ENCODE peak calls at places on chromosomes 4 and X, in five cellular contexts. D, S, Y, L and I are unnamed samples.

GRCh38 chr4:138488527-138488926 is 246.4 kb upstream of the SLC7A11 start:
- DNase-seq in Y (no peak), D (no peak), S (no peak), L (no peak), I (no peak)

GRCh38 chrX:70433848-70434351 is 10.7 kb upstream of the DLG3 start:
- DNase-seq in D (peak), Y (peak), S (peak), L (peak), I (peak)

GRCh38 chr4:137283737-137284136 is 248.6 kb downstream of the PCDH18 start:
- DNase-seq in S (peak), D (no peak), L (no peak), Y (peak), I (no peak)

GRCh38 chrX:25206761-25207160 is 191.0 kb upstream of the ARX start:
- DNase-seq in Y (no peak), L (no peak), S (peak), D (no peak), I (no peak)

GRCh38 chr4:161841759-161842158 is 322.0 kb downstream of the FSTL5 start:
- DNase-seq in D (no peak), Y (no peak), S (no peak), L (no peak), I (no peak)

GRCh38 chr4:7414046-7414445 is 20.7 kb downstream of the PSAPL1 start:
- DNase-seq in S (no peak), L (no peak), Y (no peak), D (peak), I (no peak)

GRCh38 chr4:138775890-138776289 is 239.7 kb upstream of the NOCT start:
- DNase-seq in L (no peak), S (no peak), Y (no peak), D (no peak), I (no peak)

GRCh38 chr4:122666527-122667245 is 45.8 kb upstream of the IL21 start:
- DNase-seq in S (peak), Y (peak), D (no peak), L (no peak), I (no peak)

GRCh38 chr4:84750260-84750955 is 167.5 kb downstream of the CDS1 start:
- DNase-seq in D (no peak), L (peak), Y (peak), S (peak), I (peak)

DNA sequence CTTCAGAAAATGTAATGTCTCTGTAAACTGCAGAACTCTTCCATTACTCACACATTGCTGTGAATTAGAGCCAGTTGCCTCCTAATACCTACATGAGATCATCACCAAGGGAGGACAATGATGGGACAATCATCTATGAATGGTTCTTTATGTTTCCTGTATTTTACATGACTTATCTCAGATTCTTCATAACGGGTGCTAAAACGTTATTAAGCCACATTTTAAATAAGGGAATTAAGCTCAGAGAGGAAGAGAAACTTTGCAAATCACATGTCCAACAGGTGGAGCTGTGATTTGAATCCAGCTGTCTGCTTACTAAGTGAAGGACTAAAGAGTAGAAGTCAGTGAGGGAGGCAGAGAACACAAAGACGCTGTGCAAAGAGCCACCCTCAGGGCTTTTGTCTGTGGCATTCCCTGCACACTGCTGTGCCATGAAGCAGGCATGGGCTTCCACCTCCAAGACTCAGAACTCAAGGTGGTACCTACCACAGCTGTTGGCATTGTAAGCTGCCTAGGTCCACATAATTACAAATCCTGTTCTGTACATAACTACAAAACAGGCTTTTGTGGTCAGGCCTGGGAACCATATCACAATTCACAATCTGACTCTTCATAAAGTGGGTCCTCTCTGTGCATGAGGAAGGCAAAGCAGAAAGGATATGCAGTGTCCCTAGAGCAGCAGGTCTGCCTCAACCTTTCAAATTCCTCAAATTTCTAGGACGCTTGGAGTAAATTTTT is 12.8 kb downstream of the TBC1D9 start:
- DNase-seq in L (peak), S (peak), Y (peak), D (no peak), I (peak)
- TF ChIP-seq CTCF in L (peak), S (peak), Y (peak), D (peak), I (peak)

DNA sequence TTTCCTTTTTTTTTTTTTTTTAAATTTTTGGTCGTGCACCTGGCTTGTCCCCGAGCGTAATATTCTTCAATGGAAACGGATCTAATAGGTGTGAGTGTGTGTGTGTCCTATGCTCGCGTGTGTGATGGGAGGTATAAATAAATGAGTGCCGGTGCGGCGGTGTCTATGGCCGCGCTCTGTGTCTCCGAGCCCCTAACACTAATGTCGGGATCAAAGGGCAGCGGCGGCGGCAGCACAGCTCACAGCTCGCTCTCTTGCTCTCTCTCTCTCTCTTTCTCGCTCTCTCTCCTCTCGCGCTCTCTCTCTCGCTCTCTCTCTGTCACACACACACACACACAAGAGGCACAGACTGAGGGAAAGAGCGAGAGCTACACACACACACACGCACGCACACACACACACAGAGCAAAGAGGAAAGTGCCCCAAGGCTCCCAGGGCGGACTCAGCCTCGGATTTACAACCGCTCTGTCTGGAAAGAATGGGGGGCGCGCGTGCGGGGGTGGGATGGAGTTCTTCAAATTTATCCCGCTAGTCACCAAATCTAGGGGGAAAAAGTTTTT is at the start of gene ZNF827:
- DNase-seq in S (peak), D (peak), Y (peak), L (peak), I (peak)
- TF ChIP-seq CTCF in S (no peak), D (no peak), Y (no peak), L (no peak), I (no peak)

GRCh38 chr4:124188601-124189000 is 523.9 kb downstream of the ANKRD50 start:
- DNase-seq in L (no peak), D (no peak), S (no peak), Y (no peak), I (no peak)
- TF ChIP-seq CTCF in L (no peak), D (no peak), S (no peak), Y (no peak), I (no peak)

DNA sequence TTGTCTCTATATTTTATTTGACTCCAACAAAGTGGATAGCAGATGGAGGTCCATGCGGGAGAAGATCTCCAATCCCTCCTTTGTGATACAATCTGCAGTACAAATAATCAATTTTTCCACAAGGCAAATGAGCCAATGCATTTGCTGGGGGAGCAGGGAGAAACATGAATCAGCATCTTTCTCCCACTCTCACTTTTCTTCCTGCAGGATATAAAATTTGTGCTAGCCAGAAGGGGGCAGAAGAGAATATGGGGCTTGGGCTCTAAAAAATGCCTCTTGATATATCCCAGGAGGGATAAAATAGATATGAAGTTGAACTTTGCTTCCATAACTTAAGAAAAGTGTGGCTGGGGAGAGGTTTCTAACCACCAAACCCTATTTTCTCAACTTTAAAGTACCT is 38.3 kb upstream of the CWH43 start:
- DNase-seq in D (no peak), L (no peak), S (no peak), Y (no peak), I (no peak)
- TF ChIP-seq CTCF in D (no peak), L (no peak), S (no peak), Y (no peak), I (no peak)